ENCODE peak calls at places on chromosomes 5 and 9, in eight cellular contexts. X is uterus, B is upper lobe of left lung, H is A549, L is lower leg skin, K is HCT116, D is heart left ventricle, V is suprapubic skin. R is an unnamed sample.

GRCh38 chr5:16626696-16627264 is 10.0 kb upstream of the RETREG1 start:
- DNase-seq in B (no peak), L (no peak), X (no peak), H (no peak), K (no peak), V (no peak), D (no peak), R (no peak)

GRCh38 chr5:151872701-151873100 is 52.0 kb downstream of the GLRA1 start:
- DNase-seq in V (no peak), K (no peak), B (no peak), X (no peak), D (no peak), L (no peak), H (no peak), R (no peak)

GRCh38 chr9:113650207-113651131 is 186.9 kb downstream of the RGS3 start:
- DNase-seq in K (no peak), L (no peak), H (peak), D (no peak), X (no peak), V (no peak), B (no peak), R (peak)

GRCh38 chr9:73154271-73154670 is 2.6 kb downstream of the ANXA1 start:
- DNase-seq in V (no peak), D (no peak), L (no peak), X (no peak), B (no peak), K (no peak), H (no peak), R (no peak)

GRCh38 chr5:1125030-1125357 is 13.1 kb upstream of the SLC12A7 start:
- DNase-seq in B (no peak), H (no peak), D (peak), L (no peak), K (no peak), V (no peak), X (peak), R (no peak)

GRCh38 chr9:131078427-131079366 is 17.6 kb upstream of the AIF1L start:
- DNase-seq in V (no peak), D (no peak), X (no peak), L (no peak), K (no peak), B (no peak), H (no peak), R (no peak)

GRCh38 chr9:93260290-93261066 is 76.5 kb downstream of the WNK2 start:
- DNase-seq in L (peak), X (no peak), V (peak), H (no peak), D (no peak), K (no peak), B (no peak), R (no peak)

GRCh38 chr5:35938518-35939227 is at the start of gene CAPSL:
- DNase-seq in D (peak), K (peak), L (no peak), B (no peak), V (no peak), H (no peak), X (peak), R (no peak)

GRCh38 chr9:68685770-68686169 is 19.3 kb upstream of the PIP5K1B start:
- DNase-seq in K (peak), L (no peak), H (peak), B (no peak), D (no peak), X (no peak), V (no peak), R (peak)

GRCh38 chr5:82719368-82719767 is 357.8 kb downstream of the TMEM167A start:
- DNase-seq in B (no peak), D (peak), K (no peak), V (no peak), X (no peak), H (no peak), L (no peak), R (no peak)

GRCh38 chr9:116901260-116901659 is 214.2 kb downstream of the TRIM32 start:
- DNase-seq in K (no peak), B (no peak), X (no peak), V (no peak), H (no peak), L (no peak), D (no peak), R (no peak)

GRCh38 chr9:135087489-135087791 is at the start of gene OLFM1:
- DNase-seq in V (peak), D (peak), B (peak), X (peak), H (peak), K (peak), L (peak), R (peak)

GRCh38 chr5:19555876-19556275 is 432.1 kb downstream of the CDH18 start:
- DNase-seq in X (no peak), V (no peak), H (no peak), B (no peak), D (no peak), L (no peak), K (no peak), R (no peak)

GRCh38 chr5:136836093-136836492 is 470.7 kb upstream of the TRPC7 start:
- DNase-seq in K (no peak), D (no peak), V (no peak), L (no peak), H (no peak), X (no peak), B (no peak), R (no peak)

DNA sequence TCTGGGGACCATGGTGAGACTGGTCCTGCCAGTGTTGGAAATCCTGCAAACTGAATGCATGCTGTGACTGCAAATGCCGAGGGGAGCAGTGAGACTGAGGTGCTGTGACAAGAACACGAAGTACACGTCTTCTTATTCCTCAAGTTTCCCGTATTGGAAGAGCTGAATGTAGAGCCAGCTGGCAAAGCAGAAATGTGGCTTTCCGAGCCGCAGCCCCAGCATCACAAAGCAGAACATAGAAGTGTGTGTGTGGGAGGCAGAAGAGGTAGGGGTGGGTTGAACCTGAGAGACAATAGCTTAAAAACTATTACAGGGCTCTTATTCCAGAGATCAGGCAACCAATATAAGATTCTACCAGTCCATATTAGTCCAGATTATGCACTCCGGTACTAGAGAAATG is 98.8 kb downstream of the CARTPT start:
- DNase-seq in V (no peak), K (no peak), X (no peak), L (no peak), B (no peak), H (no peak), D (no peak), R (no peak)
- TF ChIP-seq POLR2A in V (no peak), K (no peak), X (no peak), L (no peak), B (no peak), H (no peak), D (no peak), R (no peak)

GRCh38 chr9:120894404-120895226 is 17.6 kb upstream of the PHF19 start:
- DNase-seq in B (peak), K (no peak), X (peak), V (no peak), L (no peak), H (no peak), D (peak), R (no peak)

GRCh38 chr9:120892177-120892747 is 15.3 kb upstream of the PHF19 start:
- DNase-seq in X (no peak), V (no peak), L (no peak), H (no peak), D (no peak), K (no peak), B (no peak), R (no peak)

GRCh38 chr9:120893585-120893857 is 16.5 kb upstream of the PHF19 start:
- DNase-seq in D (no peak), H (no peak), X (no peak), L (no peak), B (no peak), V (no peak), K (no peak), R (no peak)

GRCh38 chr9:120892748-120893584 is 16.0 kb upstream of the PHF19 start:
- DNase-seq in L (no peak), X (no peak), B (no peak), D (no peak), H (no peak), K (no peak), V (no peak), R (peak)

GRCh38 chr9:120893917-120894316 is 16.9 kb upstream of the PHF19 start:
- DNase-seq in L (no peak), K (no peak), X (no peak), H (no peak), V (no peak), D (no peak), B (no peak), R (no peak)
- TF ChIP-seq POLR2A in L (no peak), K (no peak), X (no peak), H (no peak), V (no peak), D (no peak), B (no peak), R (no peak)

DNA sequence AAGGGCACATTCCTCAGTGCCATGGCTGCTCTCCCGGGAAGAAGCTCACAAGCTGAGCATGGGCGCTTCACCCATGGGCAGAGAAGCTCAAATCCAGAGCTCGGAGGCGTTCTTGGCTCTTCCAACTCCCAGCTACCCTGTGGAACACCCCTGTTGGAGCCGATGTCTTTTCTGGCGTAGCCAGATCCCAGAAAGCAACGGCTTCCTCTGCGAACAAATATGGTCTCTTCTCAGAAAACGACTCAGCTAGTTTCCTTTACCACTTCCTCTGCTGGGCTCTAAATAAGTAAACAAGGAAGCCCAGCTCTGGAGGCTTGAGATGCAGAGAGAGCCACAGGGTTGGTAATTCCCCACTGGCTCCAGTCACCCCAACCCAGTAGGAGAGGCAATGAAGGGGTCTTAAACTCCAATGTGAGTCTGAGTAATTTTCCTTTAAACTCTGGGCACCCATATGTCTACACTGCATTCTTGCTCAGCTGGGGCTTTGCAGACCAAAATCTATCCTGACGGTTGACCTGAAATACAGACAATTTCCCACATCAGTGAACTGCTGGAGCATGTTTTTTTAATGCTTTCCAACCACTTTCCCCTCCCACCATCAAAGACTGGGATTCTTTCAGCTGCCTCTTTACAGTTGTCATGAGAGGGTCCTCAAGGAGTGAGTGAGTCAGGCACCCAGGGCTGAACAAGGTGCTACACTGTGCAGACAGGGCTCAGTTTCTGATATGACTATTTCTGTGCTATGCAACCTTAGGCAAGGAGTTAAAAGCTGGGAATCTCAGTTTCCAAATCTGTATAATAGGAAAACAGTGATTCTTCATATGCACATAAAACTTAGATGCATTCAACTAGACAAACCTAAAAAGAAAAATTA is at the start of gene LCP2:
- DNase-seq in D (peak), B (no peak), L (peak), X (no peak), H (no peak), K (no peak), V (no peak), R (no peak)
- TF ChIP-seq POLR2A in D (no peak), B (no peak), L (no peak), X (no peak), H (no peak), K (no peak), V (no peak), R (no peak)

DNA sequence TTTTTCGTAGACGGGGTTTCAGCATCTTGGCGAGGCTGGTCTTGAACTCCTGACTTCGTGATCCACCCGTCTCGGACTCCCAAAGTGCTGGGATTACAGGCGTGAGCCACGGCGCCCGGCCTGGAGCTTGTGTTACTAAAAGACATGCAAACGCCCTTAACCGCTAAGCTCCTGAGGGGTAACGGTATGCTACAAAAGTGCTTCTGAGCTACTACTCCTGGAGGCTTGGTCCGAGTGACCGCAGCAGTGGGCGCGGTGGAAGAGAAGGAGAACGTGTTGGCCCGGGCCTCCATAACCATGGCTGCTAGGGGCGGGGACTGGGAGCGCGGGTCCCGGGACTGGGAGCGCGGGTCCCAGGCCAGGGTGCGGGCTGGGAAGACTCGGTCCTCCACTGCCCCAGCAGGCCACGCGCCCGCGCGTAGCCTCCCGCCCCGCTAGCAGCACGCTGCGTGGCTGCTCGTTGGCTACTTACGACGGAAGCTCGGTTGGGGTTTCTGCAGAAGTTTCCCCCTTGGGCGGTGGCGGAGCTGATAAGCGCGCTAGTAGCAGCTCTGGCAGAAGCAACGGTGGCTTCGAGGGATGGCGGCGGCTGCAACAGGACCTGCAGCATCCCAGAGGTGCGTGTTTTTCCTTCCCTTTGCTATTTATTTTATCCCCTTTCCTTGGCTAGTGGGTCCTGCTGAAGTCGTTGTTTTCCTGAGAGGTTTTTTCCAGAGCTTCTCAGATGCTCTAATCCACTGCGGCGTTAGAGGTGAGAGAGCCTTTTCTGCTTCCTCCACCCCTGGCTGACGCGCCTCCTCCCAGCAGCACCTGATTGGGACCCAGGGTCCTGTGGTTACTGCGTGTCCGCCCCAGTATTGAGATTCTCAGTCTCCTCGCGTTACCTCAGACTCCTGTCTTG is 69.3 kb upstream of the CCDC180 start:
- DNase-seq in B (peak), V (peak), H (peak), K (peak), X (peak), D (peak), L (peak), R (peak)
- TF ChIP-seq POLR2A in B (no peak), V (no peak), H (peak), K (peak), X (no peak), D (no peak), L (no peak), R (peak)